ENCODE peak calls at places on chromosomes 1 and 21, in nine cellular contexts. K is GM12864; M is naive thymus-derived CD8-positive, alpha-beta T cell; H is activated CD8-positive, alpha-beta memory T cell treated with anti-CD3 and anti-CD28 coated beads for 24 hours; Q is amygdala; Z is stomach; Y is Calu3; J is Right ventricle myocardium superior; D is astrocyte. A is an unnamed sample.

GRCh38 chr1:220326578-220326977 is 54.3 kb upstream of the RAB3GAP2 start:
- DNase-seq in Q (no peak), J (no peak), H (no peak), M (no peak), D (peak), Y (no peak), K (no peak), Z (no peak), A (no peak)

GRCh38 chr1:183272390-183272801 is 86.3 kb downstream of the LAMC2 start:
- DNase-seq in K (no peak), J (no peak), Z (no peak), M (no peak), D (peak), H (no peak), Q (no peak), Y (no peak), A (no peak)

GRCh38 chr1:234691567-234691966 is 81.6 kb upstream of the IRF2BP2 start:
- DNase-seq in M (no peak), D (no peak), K (no peak), Q (no peak), H (no peak), Y (no peak), J (no peak), Z (no peak), A (no peak)

GRCh38 chr1:179059185-179059483 is 22.7 kb upstream of the TOR3A start:
- DNase-seq in H (no peak), M (no peak), Q (no peak), J (no peak), D (no peak), Y (no peak), K (no peak), Z (no peak), A (no peak)

GRCh38 chr1:6794164-6794563 is 8.9 kb downstream of the CAMTA1 start:
- DNase-seq in K (no peak), H (no peak), Q (no peak), Z (no peak), Y (peak), J (no peak), M (no peak), D (no peak), A (no peak)

GRCh38 chr1:147500309-147500839 is 40.9 kb upstream of the BCL9 start:
- DNase-seq in D (no peak), J (no peak), Z (no peak), Y (no peak), K (no peak), H (no peak), M (no peak), Q (no peak), A (no peak)

GRCh38 chr21:25967566-25968438 is 202.8 kb downstream of the APP start:
- DNase-seq in J (no peak), Q (no peak), Z (no peak), D (peak), Y (no peak), H (no peak), M (no peak), K (peak), A (no peak)

GRCh38 chr1:37723390-37724078 is 31.2 kb downstream of the CDCA8 start:
- DNase-seq in Y (no peak), Q (no peak), D (peak), M (no peak), K (no peak), J (no peak), H (no peak), Z (no peak), A (no peak)

GRCh38 chr1:76668046-76668445 is 199.2 kb upstream of the ST6GALNAC5 start:
- DNase-seq in H (no peak), K (peak), D (peak), M (no peak), Y (no peak), J (no peak), Z (no peak), Q (no peak), A (no peak)

GRCh38 chr1:12338017-12338416 is 108.2 kb downstream of the VPS13D start:
- DNase-seq in K (no peak), D (no peak), H (no peak), Y (no peak), Z (no peak), M (no peak), J (no peak), Q (no peak), A (no peak)

GRCh38 chr1:21294266-21295058 is 4.2 kb upstream of the ECE1 start:
- DNase-seq in Y (peak), J (peak), M (peak), D (no peak), Z (peak), Q (no peak), H (peak), K (peak), A (peak)

GRCh38 chr1:180773210-180773865 is 139.4 kb upstream of the KIAA1614 start:
- DNase-seq in M (no peak), Z (no peak), Q (no peak), Y (no peak), D (peak), J (no peak), K (no peak), H (no peak), A (no peak)

GRCh38 chr1:156684227-156684782 is 7.1 kb upstream of the NES start:
- DNase-seq in J (no peak), Q (no peak), Z (no peak), K (no peak), Y (no peak), H (no peak), D (no peak), M (no peak), A (no peak)

GRCh38 chr1:14466006-14466405 is 132.5 kb upstream of the KAZN start:
- DNase-seq in H (no peak), Z (no peak), Q (no peak), K (no peak), J (no peak), D (no peak), Y (no peak), M (no peak), A (no peak)

GRCh38 chr1:21764615-21765423 is 18.1 kb downstream of the USP48 start:
- DNase-seq in K (no peak), J (peak), D (peak), Z (peak), Y (peak), H (no peak), M (no peak), Q (no peak), A (no peak)

GRCh38 chr1:3656450-3657095 is 4.3 kb downstream of the TP73 start:
- DNase-seq in H (no peak), Y (no peak), K (no peak), M (no peak), J (peak), Q (no peak), D (no peak), Z (no peak), A (no peak)